ENCODE peak calls at places on chromosomes 7 and 10, in four cellular contexts. One of them, this sample, is unnamed.

GRCh38 chr10:102358717-102359382 is 36.7 kb upstream of the NFKB2 start:
- DNase-seq in astrocyte: peak
- DNase-seq in CD8-positive, alpha-beta T cell: no peak
- DNase-seq in stomach: no peak
- DNase-seq in this sample: no peak

GRCh38 chr10:63375006-63375405 is 90.8 kb downstream of the JMJD1C start:
- DNase-seq in stomach: no peak
- DNase-seq in CD8-positive, alpha-beta T cell: no peak
- DNase-seq in astrocyte: no peak
- DNase-seq in this sample: no peak

GRCh38 chr7:33799766-33800165 is 105.6 kb upstream of the BMPER start:
- DNase-seq in CD8-positive, alpha-beta T cell: no peak
- DNase-seq in stomach: no peak
- DNase-seq in astrocyte: no peak
- DNase-seq in this sample: no peak

GRCh38 chr10:95329296-95329695 is 38.5 kb upstream of the PDLIM1 start:
- DNase-seq in stomach: no peak
- DNase-seq in CD8-positive, alpha-beta T cell: no peak
- DNase-seq in astrocyte: no peak
- DNase-seq in this sample: no peak

GRCh38 chr7:39084344-39084743 is 106.6 kb downstream of the POU6F2 start:
- DNase-seq in astrocyte: no peak
- DNase-seq in stomach: no peak
- DNase-seq in CD8-positive, alpha-beta T cell: no peak
- DNase-seq in this sample: no peak

GRCh38 chr7:32936686-32937085 is 20.6 kb upstream of the FKBP9 start:
- DNase-seq in stomach: no peak
- DNase-seq in CD8-positive, alpha-beta T cell: no peak
- DNase-seq in astrocyte: no peak
- DNase-seq in this sample: no peak

GRCh38 chr10:115761166-115761565 is 511.8 kb downstream of the GFRA1 start:
- DNase-seq in astrocyte: no peak
- DNase-seq in stomach: no peak
- DNase-seq in CD8-positive, alpha-beta T cell: no peak
- DNase-seq in this sample: no peak

GRCh38 chr7:75732764-75733630 is 5.7 kb downstream of the HIP1 start:
- DNase-seq in astrocyte: peak
- DNase-seq in stomach: no peak
- DNase-seq in CD8-positive, alpha-beta T cell: no peak
- DNase-seq in this sample: no peak

GRCh38 chr10:30973737-30974136 is 57.9 kb downstream of the ZNF438 start:
- DNase-seq in astrocyte: no peak
- DNase-seq in CD8-positive, alpha-beta T cell: no peak
- DNase-seq in stomach: no peak
- DNase-seq in this sample: no peak

GRCh38 chr7:77982926-77983550 is 184.5 kb downstream of the PHTF2 start:
- DNase-seq in astrocyte: peak
- DNase-seq in stomach: no peak
- DNase-seq in CD8-positive, alpha-beta T cell: no peak
- DNase-seq in this sample: no peak

GRCh38 chr7:46909601-46910051 is 672.3 kb downstream of the TNS3 start:
- DNase-seq in astrocyte: peak
- DNase-seq in CD8-positive, alpha-beta T cell: no peak
- DNase-seq in stomach: no peak
- DNase-seq in this sample: no peak

GRCh38 chr7:148650232-148650858 is 48.4 kb upstream of the CUL1 start:
- DNase-seq in stomach: no peak
- DNase-seq in astrocyte: peak
- DNase-seq in CD8-positive, alpha-beta T cell: no peak
- DNase-seq in this sample: no peak

GRCh38 chr10:127091354-127091753 is 105.0 kb downstream of the INSYN2A start:
- DNase-seq in CD8-positive, alpha-beta T cell: no peak
- DNase-seq in astrocyte: no peak
- DNase-seq in stomach: no peak
- DNase-seq in this sample: no peak

GRCh38 chr7:102193806-102194205 is 92.9 kb upstream of the SH2B2 start:
- DNase-seq in stomach: no peak
- DNase-seq in astrocyte: peak
- DNase-seq in CD8-positive, alpha-beta T cell: no peak
- DNase-seq in this sample: no peak

GRCh38 chr7:129465080-129465479 is 30.8 kb downstream of the STRIP2 start:
- DNase-seq in astrocyte: no peak
- DNase-seq in stomach: no peak
- DNase-seq in CD8-positive, alpha-beta T cell: no peak
- DNase-seq in this sample: no peak

GRCh38 chr7:98655611-98656010 is 38.5 kb downstream of the NPTX2 start:
- DNase-seq in CD8-positive, alpha-beta T cell: no peak
- DNase-seq in astrocyte: no peak
- DNase-seq in stomach: no peak
- DNase-seq in this sample: no peak
- TF ChIP-seq CTCF in CD8-positive, alpha-beta T cell: no peak
- TF ChIP-seq CTCF in astrocyte: no peak
- TF ChIP-seq CTCF in stomach: no peak
- TF ChIP-seq CTCF in this sample: no peak

GRCh38 chr10:75314570-75314969 is 78.8 kb upstream of the COMTD1 start:
- DNase-seq in CD8-positive, alpha-beta T cell: no peak
- DNase-seq in stomach: no peak
- DNase-seq in astrocyte: no peak
- DNase-seq in this sample: no peak

DNA sequence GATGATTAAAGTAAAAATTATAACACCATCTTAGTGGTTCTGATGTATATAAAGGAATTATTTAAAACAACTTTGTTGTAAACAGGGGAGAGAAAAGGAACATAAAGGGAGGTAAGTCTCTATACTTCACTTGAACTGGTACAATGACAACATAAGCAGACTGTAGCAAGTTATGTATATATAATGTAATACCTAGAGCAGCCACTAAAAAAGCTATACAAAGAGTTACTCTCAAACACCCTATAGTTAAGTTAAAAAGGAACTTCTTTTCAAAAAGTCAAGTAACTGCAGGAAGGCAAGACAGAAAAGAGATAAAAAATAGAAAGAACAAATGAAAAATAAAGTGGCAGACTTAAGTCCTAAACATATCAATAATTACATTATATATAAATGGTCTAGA is 82.3 kb downstream of the ZNF503 start:
- DNase-seq in astrocyte: no peak
- DNase-seq in CD8-positive, alpha-beta T cell: no peak
- DNase-seq in stomach: no peak
- DNase-seq in this sample: no peak
- TF ChIP-seq CTCF in astrocyte: no peak
- TF ChIP-seq CTCF in CD8-positive, alpha-beta T cell: no peak
- TF ChIP-seq CTCF in stomach: no peak
- TF ChIP-seq CTCF in this sample: no peak

DNA sequence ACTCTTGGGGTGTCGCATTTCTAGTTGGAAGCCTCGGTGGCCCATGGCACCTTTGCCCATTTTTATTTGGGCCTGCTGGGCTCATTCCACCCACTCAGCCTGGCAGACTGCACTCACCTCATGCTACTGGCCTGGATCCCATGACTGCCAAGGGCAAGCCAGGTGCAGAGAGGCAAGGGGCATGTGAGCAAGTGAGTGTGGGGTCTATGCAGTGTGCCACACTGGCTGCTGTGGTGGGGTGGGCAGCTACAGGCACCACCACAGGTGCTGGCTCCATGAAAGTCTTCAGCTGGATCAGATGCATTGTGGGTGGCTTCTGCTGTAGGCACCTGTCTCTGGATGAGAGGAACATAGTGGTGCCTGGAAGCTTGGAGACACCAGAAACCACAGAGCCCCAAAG is 220.8 kb downstream of the POLR1F start:
- DNase-seq in CD8-positive, alpha-beta T cell: no peak
- DNase-seq in astrocyte: no peak
- DNase-seq in stomach: no peak
- DNase-seq in this sample: no peak
- TF ChIP-seq CTCF in CD8-positive, alpha-beta T cell: no peak
- TF ChIP-seq CTCF in astrocyte: no peak
- TF ChIP-seq CTCF in stomach: no peak
- TF ChIP-seq CTCF in this sample: no peak

DNA sequence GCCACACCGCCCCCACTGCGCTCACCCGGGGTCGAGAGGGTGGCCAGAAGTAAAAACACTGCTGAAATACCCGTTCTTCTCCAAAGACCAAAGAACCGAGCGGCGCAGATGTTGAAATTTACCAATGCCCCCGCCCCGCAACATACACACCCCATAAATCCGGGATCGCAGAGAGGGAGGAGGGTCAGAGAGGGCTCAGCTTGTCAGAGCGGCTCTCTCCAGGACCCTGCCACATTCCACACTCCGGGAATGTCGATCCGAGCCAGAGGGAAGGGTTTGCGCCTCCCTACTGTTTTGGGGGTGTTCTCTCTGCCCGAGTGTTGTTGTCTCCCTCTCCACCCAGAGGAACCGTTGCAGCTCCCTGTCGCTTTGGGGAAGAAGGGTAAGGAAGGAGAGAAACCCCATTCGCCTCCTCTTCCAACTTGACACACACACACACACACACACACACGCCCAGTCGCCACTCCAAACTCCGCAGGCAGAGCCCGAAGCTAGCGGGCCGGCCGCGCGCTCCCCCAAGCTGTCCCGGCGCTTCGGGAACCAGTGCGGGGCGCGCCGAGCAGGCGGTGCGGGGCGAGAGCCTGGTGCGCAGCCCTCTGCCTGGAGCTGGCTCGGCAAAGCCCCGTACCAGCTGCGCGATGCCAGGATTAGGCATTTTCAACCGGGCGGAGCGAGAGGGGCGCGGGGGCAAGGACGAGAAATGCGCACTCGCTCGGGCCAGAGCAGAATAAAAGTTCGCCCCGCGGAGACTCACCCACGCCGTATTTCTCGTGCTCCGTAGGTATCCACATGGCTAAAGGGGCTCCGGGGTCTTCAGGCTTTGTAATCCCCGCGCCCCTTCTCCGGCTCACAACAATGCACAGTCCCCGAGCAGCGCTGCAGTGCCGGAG is 606 bp downstream of the DOCK4 start:
- DNase-seq in CD8-positive, alpha-beta T cell: peak
- DNase-seq in astrocyte: peak
- DNase-seq in stomach: peak
- DNase-seq in this sample: peak
- TF ChIP-seq CTCF in CD8-positive, alpha-beta T cell: no peak
- TF ChIP-seq CTCF in astrocyte: no peak
- TF ChIP-seq CTCF in stomach: no peak
- TF ChIP-seq CTCF in this sample: no peak

DNA sequence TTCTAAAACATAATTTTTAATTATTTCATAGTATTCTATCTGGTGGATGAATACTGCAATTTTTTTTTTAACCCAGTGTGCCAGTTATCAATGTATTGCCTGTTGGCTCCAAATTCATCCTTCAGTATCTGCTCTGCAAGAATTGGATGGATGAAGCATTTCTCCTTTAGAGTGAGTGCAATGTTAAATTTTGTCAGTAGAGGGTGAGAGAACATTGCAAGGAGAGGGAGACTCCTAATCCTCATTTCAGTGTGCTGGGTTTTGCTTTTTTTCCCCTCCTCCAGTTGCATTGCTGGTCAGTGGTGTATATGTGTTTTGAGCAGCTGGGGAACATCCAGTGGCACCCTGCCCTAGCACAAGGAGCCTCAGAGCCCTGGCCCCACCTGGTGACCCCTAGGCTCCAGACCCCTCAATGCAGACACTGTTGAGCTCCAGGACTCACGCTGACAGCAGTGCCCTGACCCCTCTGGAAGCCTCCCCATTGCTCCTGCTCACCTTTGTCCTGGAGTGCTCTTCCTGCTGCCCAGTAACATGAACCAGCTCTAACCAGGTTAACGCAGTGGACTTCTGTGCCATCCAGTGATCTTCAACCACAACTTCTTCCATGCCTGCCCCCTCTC is 199.4 kb downstream of the USP6NL start:
- DNase-seq in astrocyte: no peak
- DNase-seq in CD8-positive, alpha-beta T cell: no peak
- DNase-seq in stomach: no peak
- DNase-seq in this sample: no peak
- TF ChIP-seq CTCF in astrocyte: no peak
- TF ChIP-seq CTCF in CD8-positive, alpha-beta T cell: no peak
- TF ChIP-seq CTCF in stomach: no peak
- TF ChIP-seq CTCF in this sample: peak

GRCh38 chr7:131072505-131073091 is 255.1 kb upstream of the MKLN1 start:
- DNase-seq in stomach: no peak
- DNase-seq in CD8-positive, alpha-beta T cell: no peak
- DNase-seq in astrocyte: peak
- DNase-seq in this sample: no peak

GRCh38 chr7:131067220-131067619 is 260.5 kb upstream of the MKLN1 start:
- DNase-seq in CD8-positive, alpha-beta T cell: no peak
- DNase-seq in astrocyte: no peak
- DNase-seq in stomach: no peak
- DNase-seq in this sample: no peak

GRCh38 chr7:131071786-131072504 is 255.7 kb upstream of the MKLN1 start:
- DNase-seq in CD8-positive, alpha-beta T cell: no peak
- DNase-seq in astrocyte: peak
- DNase-seq in stomach: peak
- DNase-seq in this sample: no peak

GRCh38 chr7:131066635-131067034 is 261.0 kb upstream of the MKLN1 start:
- DNase-seq in stomach: no peak
- DNase-seq in astrocyte: no peak
- DNase-seq in CD8-positive, alpha-beta T cell: no peak
- DNase-seq in this sample: no peak

DNA sequence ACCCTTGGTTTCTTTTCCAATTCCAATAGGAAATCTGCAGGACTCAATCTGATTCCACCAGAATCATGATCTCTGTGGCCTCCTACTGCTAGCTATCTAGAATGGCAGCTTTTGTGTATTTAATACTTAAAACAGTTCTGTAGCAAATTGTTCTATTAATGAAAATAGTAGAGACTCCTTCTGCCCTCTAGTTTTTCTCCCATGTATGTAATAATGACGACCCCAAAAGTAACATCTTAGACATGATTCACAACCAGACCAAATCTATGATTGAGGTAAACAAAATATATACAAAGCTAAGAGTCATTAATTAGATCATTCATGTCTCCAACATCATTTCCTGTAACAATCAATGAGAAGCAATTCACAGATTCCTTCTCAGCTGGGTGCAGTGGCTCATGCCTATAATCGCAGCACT is 259.1 kb upstream of the MKLN1 start:
- DNase-seq in astrocyte: peak
- DNase-seq in CD8-positive, alpha-beta T cell: no peak
- DNase-seq in stomach: no peak
- DNase-seq in this sample: no peak
- TF ChIP-seq CTCF in astrocyte: peak
- TF ChIP-seq CTCF in CD8-positive, alpha-beta T cell: no peak
- TF ChIP-seq CTCF in stomach: no peak
- TF ChIP-seq CTCF in this sample: peak